ENCODE peak calls at places on chromosome 15, in ten cellular contexts. Q is SHP77; H is stimulated activated CD8-positive, alpha-beta memory T cell treated with anti-CD3 and anti-CD28 coated beads, Interleukin-4, amount 100 ng/mL, for 1 hour; J is NCI-H510A treated with DMSO at 0.1 percent for 48 hours; K is RPMI7951; Z is activated T-cell treated with anti-CD3 and anti-CD28 coated beads for 48 hours; E is AG09319; V is HEK293T; D is globus pallidus; N is DMS153. S is an unnamed sample.

GRCh38 chr15:57772223-57772957 is 65.9 kb downstream of the POLR2M start:
- DNase-seq in H (no peak), Z (no peak), V (no peak), D (no peak), J (peak), E (no peak), Q (no peak), N (no peak), K (peak), S (no peak)

GRCh38 chr15:98954411-98954810 is 53.2 kb downstream of the PGPEP1L start:
- DNase-seq in E (peak), Z (no peak), H (no peak), N (no peak), J (no peak), K (peak), Q (no peak), D (peak), V (no peak), S (no peak)

GRCh38 chr15:69074843-69075224 is 60.3 kb downstream of the NOX5 start:
- DNase-seq in N (no peak), H (no peak), E (no peak), V (peak), J (peak), K (no peak), Q (peak), D (no peak), Z (no peak), S (no peak)

GRCh38 chr15:56886450-56886856 is 32.0 kb upstream of the TCF12 start:
- DNase-seq in E (no peak), H (no peak), N (no peak), Z (no peak), D (no peak), K (no peak), J (no peak), Q (no peak), V (no peak), S (no peak)

GRCh38 chr15:68674975-68675374 is 96.2 kb downstream of the CORO2B start:
- DNase-seq in E (no peak), K (peak), J (no peak), V (no peak), D (no peak), H (no peak), N (no peak), Z (no peak), Q (no peak), S (no peak)

GRCh38 chr15:62658498-62658897 is 384.0 kb upstream of the TPM1 start:
- DNase-seq in K (peak), H (no peak), Z (no peak), N (no peak), E (no peak), Q (no peak), J (no peak), D (peak), V (no peak), S (no peak)

GRCh38 chr15:48028712-48029111 is 92.1 kb upstream of the SLC24A5 start:
- DNase-seq in E (no peak), H (no peak), N (no peak), D (no peak), K (no peak), V (no peak), Q (no peak), J (no peak), Z (no peak), S (no peak)

GRCh38 chr15:68816795-68817303 is 3.8 kb downstream of the ANP32A start:
- DNase-seq in Q (no peak), V (no peak), E (no peak), K (no peak), H (no peak), D (no peak), N (no peak), Z (no peak), J (peak), S (no peak)

GRCh38 chr15:88331291-88331690 is 74.8 kb upstream of the NTRK3 start:
- DNase-seq in Q (peak), D (peak), H (no peak), Z (peak), N (no peak), J (no peak), V (peak), K (peak), E (no peak), S (no peak)

GRCh38 chr15:64536244-64536836 is 76.0 kb downstream of the ZNF609 start:
- DNase-seq in K (peak), H (no peak), E (peak), N (no peak), Z (peak), Q (no peak), V (no peak), J (no peak), D (no peak), S (no peak)

GRCh38 chr15:58547628-58548307 is 116.0 kb downstream of the LIPC start:
- DNase-seq in H (no peak), J (no peak), Q (no peak), Z (no peak), D (no peak), N (no peak), V (no peak), K (no peak), E (no peak), S (no peak)

GRCh38 chr15:99614749-99615288 is 49.0 kb downstream of the MEF2A start:
- DNase-seq in J (no peak), D (no peak), Z (no peak), V (peak), E (no peak), H (no peak), N (no peak), K (no peak), Q (no peak), S (no peak)

S was measured in effector CD4-positive, alpha-beta T cell.